ENCODE peak calls at places on chromosomes 16 and 17, in seven cellular contexts. N is HepG2, M is SK-N-SH, E is H1, Z is HCT116, O is K562, X is GM12878. F is an unnamed sample.

GRCh38 chr16:50858376-50858775 is 116.5 kb downstream of the CYLD start:
- DNase-seq in N (no peak), M (no peak), Z (no peak), X (no peak), E (peak; percentile 39), O (no peak), F (no peak)

GRCh38 chr17:78838574-78839005 is 2.0 kb downstream of the USP36 start:
- DNase-seq in E (no peak), M (no peak), X (no peak), O (no peak), Z (no peak), N (peak; percentile 81), F (no peak)

GRCh38 chr17:30905742-30906100 is 317 bp downstream of the TEFM start:
- DNase-seq in M (peak; percentile 43), X (no peak), N (no peak), O (peak; percentile 35), Z (peak; percentile 36), E (no peak), F (peak; percentile 29)

GRCh38 chr16:49855822-49856740 is at the start of gene ZNF423:
- DNase-seq in E (no peak), O (no peak), Z (no peak), N (no peak), M (peak; percentile 75), X (no peak), F (no peak)

GRCh38 chr16:88197481-88198456 is 185.0 kb upstream of the ZNF469 start:
- DNase-seq in M (no peak), X (no peak), O (no peak), N (no peak), Z (no peak), E (no peak), F (no peak)

GRCh38 chr16:79752421-79752820 is 151.9 kb upstream of the MAF start:
- DNase-seq in E (no peak), M (no peak), N (no peak), X (no peak), O (no peak), Z (no peak), F (no peak)

GRCh38 chr17:71412803-71413202 is 708.0 kb upstream of the SOX9 start:
- DNase-seq in M (no peak), O (no peak), E (no peak), Z (peak; percentile 93), X (no peak), N (no peak), F (no peak)

GRCh38 chr17:18246880-18247612 is 11.5 kb downstream of the FLII start:
- DNase-seq in M (peak; percentile 87), Z (no peak), O (peak; percentile 90), E (peak; percentile 98), X (no peak), N (no peak), F (peak; percentile 70)

GRCh38 chr16:84561291-84561690 is 56.6 kb downstream of the COTL1 start:
- DNase-seq in E (no peak), X (no peak), O (no peak), N (no peak), Z (no peak), M (no peak), F (no peak)

GRCh38 chr17:72439893-72440502 is 319.2 kb downstream of the SOX9 start:
- DNase-seq in Z (no peak), X (no peak), O (no peak), M (no peak), N (no peak), E (no peak), F (no peak)

GRCh38 chr16:30910427-30911029 is 12.8 kb upstream of the FBXL19 start:
- DNase-seq in M (no peak), E (peak; percentile 65), O (no peak), Z (no peak), X (no peak), N (no peak), F (no peak)

GRCh38 chr17:3043737-3044365 is 19.6 kb downstream of the OR1D5 start:
- DNase-seq in Z (no peak), X (no peak), O (peak; percentile 21), N (peak; percentile 15), M (no peak), E (peak; percentile 73), F (peak; percentile 52)

GRCh38 chr16:74297296-74297665 is 667 bp downstream of the PSMD7 start:
- DNase-seq in O (peak; percentile 63), N (peak; percentile 24), Z (no peak), E (no peak), M (peak; percentile 56), X (no peak), F (no peak)

GRCh38 chr17:27569884-27570577 is 61.0 kb upstream of the LGALS9 start:
- DNase-seq in M (peak; percentile 50), E (no peak), X (no peak), O (peak; percentile 71), Z (no peak), N (peak; percentile 87), F (no peak)

GRCh38 chr17:68184816-68185436 is 62.9 kb upstream of the AMZ2 start:
- DNase-seq in M (no peak), Z (no peak), X (no peak), O (no peak), N (no peak), E (no peak), F (no peak)

GRCh38 chr16:29641561-29641960 is 21.5 kb upstream of the SPN start:
- DNase-seq in N (peak; percentile 53), X (no peak), M (no peak), E (no peak), Z (no peak), O (peak; percentile 51), F (peak; percentile 59)

GRCh38 chr17:35338230-35338629 is 35.2 kb downstream of the SLFN11 start:
- DNase-seq in E (no peak), X (no peak), O (no peak), N (no peak), M (no peak), Z (no peak), F (no peak)

GRCh38 chr17:34227707-34228106 is 27.4 kb upstream of the CCL2 start:
- DNase-seq in Z (no peak), E (no peak), N (no peak), X (no peak), M (no peak), O (no peak), F (no peak)

GRCh38 chr17:59296190-59296589 is 35.3 kb upstream of the YPEL2 start:
- DNase-seq in X (no peak), Z (no peak), M (no peak), E (no peak), N (no peak), O (no peak), F (peak; percentile 71)

DNA sequence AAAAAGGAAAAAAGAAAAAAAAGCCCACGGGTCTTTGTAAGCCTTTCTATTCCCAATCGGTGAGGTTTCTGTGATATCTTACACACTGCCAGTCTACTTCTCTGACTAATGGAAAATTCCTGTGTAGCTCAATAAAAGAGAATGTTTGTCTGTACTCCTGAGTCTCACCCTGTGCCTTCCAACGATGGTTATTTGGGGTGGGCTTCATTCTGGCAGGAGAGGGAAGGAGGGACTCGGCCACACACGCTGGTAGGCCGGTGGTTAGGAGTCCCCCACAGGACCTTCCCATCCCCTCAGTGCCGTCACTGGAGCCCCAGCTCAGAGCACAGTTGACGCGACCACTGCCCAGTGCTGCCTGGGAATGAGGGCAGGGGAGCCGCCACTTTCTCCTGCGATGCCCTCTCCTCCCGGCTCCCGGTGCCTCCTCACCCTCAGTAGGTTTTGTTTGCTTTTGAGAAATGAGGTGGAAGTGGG is 68.0 kb downstream of the AMFR start:
- DNase-seq in X (no peak), E (peak; percentile 56), M (peak; percentile 23), N (no peak), Z (no peak), O (no peak), F (no peak)
- TF ChIP-seq JUND in X (no peak), E (no peak), M (no peak), N (no peak), Z (no peak), O (no peak), F (no peak)

GRCh38 chr16:70466812-70467090 is 12.4 kb downstream of the FCSK start:
- DNase-seq in X (no peak), E (no peak), Z (no peak), N (no peak), O (no peak), M (no peak), F (no peak)

GRCh38 chr16:70460737-70461261 is 6.4 kb downstream of the FCSK start:
- DNase-seq in X (no peak), O (no peak), E (no peak), N (no peak), M (peak; percentile 65), Z (no peak), F (no peak)

GRCh38 chr16:70467113-70467512 is 12.7 kb downstream of the FCSK start:
- DNase-seq in O (no peak), Z (no peak), E (no peak), N (no peak), M (no peak), X (no peak), F (no peak)

GRCh38 chr16:70465999-70466811 is 11.8 kb downstream of the FCSK start:
- DNase-seq in M (no peak), N (no peak), E (no peak), O (no peak), X (no peak), Z (no peak), F (no peak)

DNA sequence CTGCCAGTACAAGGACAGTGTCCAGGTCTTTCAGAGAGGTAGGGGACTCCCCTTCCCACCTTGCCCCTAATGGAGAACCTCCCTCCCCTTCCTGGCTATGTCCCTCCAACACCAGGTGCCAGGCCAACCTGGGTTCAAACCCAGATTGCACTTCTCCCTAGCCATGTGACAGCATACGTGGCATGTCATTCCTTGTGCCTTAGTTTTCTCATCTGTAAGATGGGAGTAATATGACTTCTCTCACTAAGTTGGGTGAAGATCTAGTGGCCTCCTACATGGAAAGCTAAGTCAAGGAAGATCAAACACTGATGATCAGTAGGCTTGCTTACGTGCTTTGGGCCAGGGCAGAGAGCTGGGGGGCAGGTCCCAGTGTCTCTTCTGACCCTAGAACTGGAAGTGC is 8.8 kb downstream of the FCSK start:
- DNase-seq in X (no peak), M (no peak), Z (no peak), N (no peak), E (no peak), O (no peak), F (no peak)
- TF ChIP-seq JUND in X (no peak), M (no peak), Z (no peak), N (no peak), E (no peak), O (no peak), F (no peak)

GRCh38 chr17:39352511-39352910 is 48.9 kb downstream of the FBXL20 start:
- DNase-seq in O (no peak), M (no peak), X (no peak), E (no peak), N (no peak), Z (no peak), F (no peak)
- TF ChIP-seq JUND in O (no peak), M (no peak), X (no peak), E (no peak), N (no peak), Z (no peak), F (no peak)

DNA sequence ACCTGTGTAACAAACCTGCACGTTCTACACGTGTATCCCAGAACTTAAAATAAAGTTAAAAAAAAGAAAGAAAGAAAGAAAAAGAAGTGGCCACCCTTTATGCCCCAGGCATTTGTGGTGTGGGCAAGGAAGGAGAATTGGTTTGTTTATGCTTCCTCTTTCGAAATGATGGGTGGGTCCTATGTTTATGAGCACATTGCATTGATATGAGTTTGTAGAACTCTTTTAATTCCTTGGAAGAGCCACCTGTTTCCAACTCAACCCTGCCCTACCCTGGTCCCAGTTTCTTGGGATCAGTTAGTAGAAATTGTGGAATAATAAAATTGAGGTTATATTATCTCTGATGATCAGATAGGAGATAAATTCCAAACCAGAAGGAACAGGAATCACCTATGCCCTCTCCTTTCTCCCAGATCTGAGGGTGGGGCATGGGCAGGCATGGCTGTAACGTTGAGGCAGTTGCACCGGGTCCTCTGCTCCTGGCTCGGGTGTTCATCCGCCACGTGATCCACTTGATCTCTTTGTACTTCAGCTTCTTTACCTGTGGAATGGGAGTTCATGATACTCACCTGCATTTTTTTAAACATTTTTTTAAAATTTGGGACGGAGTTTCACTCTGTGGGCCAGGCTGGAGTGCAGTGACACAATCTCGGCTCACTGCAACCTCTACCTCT is 15.9 kb downstream of the CHAD start:
- DNase-seq in N (no peak), E (no peak), Z (no peak), M (no peak), X (peak; percentile 8), O (no peak), F (no peak)
- TF ChIP-seq JUND in N (no peak), E (no peak), Z (no peak), M (no peak), X (no peak), O (no peak), F (no peak)

F was measured in T47D.